ENCODE peak calls at places on chromosome 11, in eight cellular contexts. A is OCI-LY7, I is AG04450, E is AG10803, L is BJ, N is IMR-90, B is PC-3, Q is coronary artery. T is an unnamed sample.

GRCh38 chr11:57899378-57899777 is 124.3 kb upstream of the OR9Q1 start:
- DNase-seq in I (no peak), N (no peak), A (no peak), Q (no peak), L (no peak), E (no peak), B (no peak), T (peak)

GRCh38 chr11:118132385-118133151 is 20.1 kb downstream of the SCN4B start:
- DNase-seq in Q (no peak), N (no peak), B (no peak), I (no peak), E (no peak), A (no peak), L (no peak), T (peak)

GRCh38 chr11:8038393-8038792 is 42.6 kb upstream of the TUB start:
- DNase-seq in A (no peak), L (no peak), E (no peak), Q (peak), B (no peak), N (no peak), I (no peak), T (no peak)

GRCh38 chr11:129223260-129223659 is 31.1 kb upstream of the ARHGAP32 start:
- DNase-seq in I (no peak), B (no peak), L (no peak), Q (no peak), E (peak), N (no peak), A (no peak), T (no peak)

GRCh38 chr11:17986007-17986710 is 26.7 kb downstream of the SERGEF start:
- DNase-seq in N (peak), Q (no peak), I (peak), A (no peak), B (peak), L (peak), E (peak), T (peak)

GRCh38 chr11:46051102-46051501 is 70.2 kb downstream of the PHF21A start:
- DNase-seq in I (no peak), N (no peak), Q (no peak), A (no peak), L (no peak), E (no peak), B (no peak), T (no peak)

GRCh38 chr11:67195971-67196418 is 70.3 kb upstream of the GRK2 start:
- DNase-seq in I (no peak), Q (no peak), A (no peak), L (peak), N (peak), B (peak), E (peak), T (no peak)

GRCh38 chr11:31325162-31325561 is 44.4 kb downstream of the DCDC1 start:
- DNase-seq in E (peak), B (peak), Q (no peak), A (no peak), N (peak), L (peak), I (no peak), T (peak)

GRCh38 chr11:27120211-27120610 is 79.6 kb downstream of the BBOX1 start:
- DNase-seq in Q (no peak), N (no peak), E (peak), B (no peak), A (no peak), I (no peak), L (no peak), T (no peak)

GRCh38 chr11:1053121-1053901 is 16.8 kb upstream of the MUC6 start:
- DNase-seq in N (no peak), E (peak), B (peak), L (no peak), I (no peak), A (no peak), Q (no peak), T (no peak)

GRCh38 chr11:66087148-66087908 is 17.3 kb downstream of the PACS1 start:
- DNase-seq in Q (no peak), E (no peak), B (no peak), N (no peak), A (no peak), L (no peak), I (no peak), T (no peak)

GRCh38 chr11:126167476-126167875 is 44.0 kb downstream of the RPUSD4 start:
- DNase-seq in E (no peak), B (no peak), Q (no peak), N (no peak), L (no peak), I (no peak), A (no peak), T (no peak)

GRCh38 chr11:32366671-32367070 is 68.7 kb downstream of the WT1 start:
- DNase-seq in E (peak), I (no peak), L (no peak), B (no peak), N (no peak), Q (no peak), A (no peak), T (no peak)

GRCh38 chr11:47433991-47434786 is 8.0 kb upstream of the PSMC3 start:
- DNase-seq in E (peak), Q (no peak), I (no peak), A (no peak), B (no peak), N (peak), L (peak), T (no peak)

GRCh38 chr11:20647976-20648565 is 21.3 kb upstream of the NELL1 start:
- DNase-seq in A (peak), I (peak), L (peak), N (peak), B (peak), Q (no peak), E (peak), T (peak)

GRCh38 chr11:114219559-114220349 is 76.4 kb upstream of the NNMT start:
- DNase-seq in I (no peak), Q (no peak), N (peak), E (no peak), A (no peak), L (no peak), B (no peak), T (no peak)

GRCh38 chr11:134506046-134506445 is 94.0 kb upstream of the B3GAT1 start:
- DNase-seq in E (no peak), B (no peak), Q (no peak), N (no peak), A (no peak), L (no peak), I (no peak), T (no peak)

GRCh38 chr11:71473793-71474080 is 20.7 kb downstream of the NADSYN1 start:
- DNase-seq in A (no peak), N (no peak), Q (no peak), L (no peak), E (no peak), I (no peak), B (no peak), T (no peak)

GRCh38 chr11:119701591-119702260 is 27.3 kb downstream of the NECTIN1 start:
- DNase-seq in Q (no peak), B (peak), E (no peak), N (no peak), L (no peak), I (no peak), A (no peak), T (peak)

GRCh38 chr11:9617960-9618359 is 44.5 kb downstream of the WEE1 start:
- DNase-seq in E (peak), Q (no peak), N (peak), A (no peak), L (peak), B (no peak), I (no peak), T (peak)

GRCh38 chr11:130042093-130042591 is 27.6 kb upstream of the APLP2 start:
- DNase-seq in L (peak), I (peak), N (peak), Q (no peak), B (peak), E (peak), A (peak), T (peak)

GRCh38 chr11:57205046-57205671 is 23.4 kb downstream of the LRRC55 start:
- DNase-seq in L (peak), E (peak), N (peak), I (no peak), A (no peak), Q (no peak), B (peak), T (peak)

GRCh38 chr11:114293201-114293711 is 2.9 kb upstream of the NNMT start:
- DNase-seq in N (no peak), E (peak), L (no peak), Q (no peak), B (peak), I (no peak), A (no peak), T (no peak)

GRCh38 chr11:64015935-64016468 is 19.7 kb upstream of the FLRT1 start:
- DNase-seq in Q (no peak), I (no peak), N (no peak), E (no peak), L (no peak), B (no peak), A (no peak), T (no peak)
- H3K4me3 ChIP-seq in Q (no peak), I (no peak), N (no peak), E (no peak), L (no peak), B (no peak), A (no peak), T (no peak)

GRCh38 chr11:101003468-101003867 is 126.1 kb downstream of the PGR start:
- DNase-seq in E (no peak), I (no peak), A (no peak), Q (no peak), L (no peak), B (peak), N (no peak), T (peak)
- TF ChIP-seq CTCF in E (peak), I (peak), A (peak), Q (no peak), L (peak), B (peak), N (no peak), T (peak)

GRCh38 chr11:75938543-75938942 is 123.5 kb downstream of the UVRAG start:
- DNase-seq in B (peak), E (peak), Q (no peak), A (no peak), N (peak), L (no peak), I (no peak), T (peak)
- H3K4me3 ChIP-seq in B (no peak), E (no peak), Q (no peak), A (no peak), N (no peak), L (no peak), I (no peak), T (no peak)

DNA sequence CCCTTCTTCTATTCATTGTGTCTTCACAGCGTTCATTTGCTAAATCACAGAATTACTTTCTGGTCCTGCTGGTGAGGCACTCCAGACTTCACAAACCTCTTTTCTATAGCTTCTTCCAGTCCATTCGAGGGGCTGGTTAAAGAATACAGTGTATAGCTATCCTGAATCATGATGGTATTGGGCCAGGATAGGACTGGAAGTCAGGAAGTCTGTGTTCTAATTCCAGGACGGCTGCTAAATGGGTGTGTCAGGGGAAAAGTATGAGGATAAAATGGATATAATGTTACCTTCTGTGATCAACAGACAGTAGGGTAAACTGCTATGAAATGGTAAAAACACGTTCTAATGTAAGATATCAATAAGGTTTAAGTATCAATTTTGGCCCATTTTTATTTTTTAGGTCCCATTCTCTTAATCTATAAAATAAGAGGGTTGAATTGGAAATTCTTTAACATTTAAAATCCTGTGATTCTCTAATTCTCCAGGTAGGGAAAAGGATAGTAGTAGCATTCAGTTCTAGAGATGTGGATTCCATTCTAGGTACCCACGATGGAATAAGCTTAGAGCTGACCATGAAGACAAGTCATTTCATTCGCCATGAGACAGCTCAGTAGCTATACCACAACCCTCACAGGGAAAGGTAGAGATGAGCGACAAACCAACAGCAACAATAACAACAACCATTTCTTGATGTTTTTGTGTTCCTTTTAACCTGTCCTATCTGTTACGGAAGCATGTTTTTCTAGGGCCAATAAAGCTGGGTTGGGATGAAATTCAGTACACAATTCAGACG is 96.1 kb downstream of the SLC1A2 start:
- DNase-seq in N (peak), I (no peak), B (peak), Q (no peak), L (no peak), A (no peak), E (peak), T (peak)
- TF ChIP-seq CTCF in N (no peak), I (no peak), B (no peak), Q (no peak), L (no peak), A (no peak), E (no peak), T (no peak)

GRCh38 chr11:64052436-64052835 is 16.7 kb downstream of the FLRT1 start:
- DNase-seq in B (no peak), I (no peak), E (no peak), Q (no peak), A (no peak), L (no peak), N (no peak), T (no peak)
- H3K4me3 ChIP-seq in B (no peak), I (no peak), E (no peak), Q (no peak), A (no peak), L (no peak), N (no peak), T (no peak)

GRCh38 chr11:111851067-111851466 is 20.3 kb downstream of the ALG9 start:
- DNase-seq in B (no peak), N (no peak), E (no peak), Q (no peak), A (no peak), I (no peak), L (no peak), T (no peak)

GRCh38 chr11:111849631-111850030 is 21.8 kb downstream of the ALG9 start:
- DNase-seq in L (no peak), N (no peak), E (no peak), A (no peak), B (no peak), Q (no peak), I (no peak), T (no peak)

GRCh38 chr11:111852103-111852502 is 19.3 kb downstream of the ALG9 start:
- DNase-seq in B (no peak), Q (no peak), I (no peak), A (no peak), E (no peak), N (no peak), L (no peak), T (no peak)

GRCh38 chr11:111855506-111855905 is 15.9 kb downstream of the ALG9 start:
- DNase-seq in A (no peak), I (no peak), E (no peak), L (no peak), N (no peak), B (no peak), Q (no peak), T (no peak)

DNA sequence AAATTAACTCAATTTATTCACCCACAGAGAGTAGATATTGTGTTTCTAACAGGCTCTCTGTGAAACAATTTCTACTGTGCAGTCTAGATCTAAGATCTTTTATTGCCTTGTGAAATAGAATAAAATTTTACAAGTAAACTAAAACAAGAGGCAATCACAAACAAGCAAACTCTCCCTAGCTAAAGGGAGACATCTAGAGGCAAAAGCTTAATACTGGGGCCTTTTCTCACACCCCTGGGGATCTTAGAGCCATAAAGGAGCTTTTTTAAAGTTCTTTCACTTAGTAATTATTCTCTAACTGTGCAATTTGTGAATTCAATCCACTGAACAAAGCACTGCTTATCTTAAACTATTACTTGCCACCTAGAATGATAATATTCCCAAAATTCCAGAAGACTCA is 19.7 kb downstream of the ALG9 start:
- DNase-seq in B (peak), Q (no peak), A (peak), N (peak), I (no peak), L (no peak), E (peak), T (peak)
- TF ChIP-seq CTCF in B (peak), Q (no peak), A (peak), N (peak), I (peak), L (peak), E (peak), T (peak)

GRCh38 chr11:44310198-44310455 is 188 bp upstream of the ALX4 start:
- DNase-seq in B (no peak), L (no peak), Q (no peak), I (no peak), A (no peak), E (no peak), N (no peak), T (no peak)
- H3K4me3 ChIP-seq in B (no peak), L (peak), Q (peak), I (no peak), A (no peak), E (no peak), N (no peak), T (no peak)

DNA sequence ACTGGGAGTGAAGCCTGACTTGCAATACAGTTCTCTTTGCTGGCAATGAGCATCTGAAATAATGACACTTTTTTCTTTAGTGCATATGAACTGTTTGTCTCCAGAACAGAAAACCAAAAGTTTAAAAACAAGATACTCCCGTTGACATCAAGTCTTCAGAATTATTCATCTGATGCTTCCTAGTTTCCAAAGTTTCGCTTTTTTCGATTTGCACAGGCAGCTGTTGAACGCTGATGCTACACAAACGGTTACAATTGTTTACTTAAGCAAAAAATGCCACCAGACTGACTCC is 612 bp upstream of the BIRC2 start:
- DNase-seq in A (no peak), I (no peak), E (no peak), N (peak), Q (no peak), B (no peak), L (no peak), T (no peak)
- TF ChIP-seq CTCF in A (no peak), I (no peak), E (no peak), N (no peak), Q (no peak), B (no peak), L (no peak), T (no peak)

T was measured in epithelial cell of esophagus.